ENCODE peak calls at places on chromosomes 7 and 10, in seven cellular contexts. Q is AG09319, M is HFFc6, J is AG04450, A is Caco-2, B is H9, D is Calu3. I is an unnamed sample.

GRCh38 chr10:131085586-131085860 is 226.0 kb downstream of the TCERG1L start:
- DNase-seq in Q (no peak), M (no peak), A (no peak), B (no peak), D (no peak), J (no peak), I (no peak)

GRCh38 chr7:74183653-74184450 is 9.7 kb downstream of the EIF4H start:
- DNase-seq in M (no peak), Q (no peak), J (no peak), A (peak; percentile 59), B (no peak), D (peak; percentile 43), I (no peak)

GRCh38 chr7:17774701-17775288 is 165.5 kb downstream of the SNX13 start:
- DNase-seq in A (no peak), D (no peak), Q (no peak), B (no peak), M (no peak), J (no peak), I (no peak)

GRCh38 chr7:3923307-3923918 is 622.4 kb downstream of the SDK1 start:
- DNase-seq in A (no peak), J (no peak), D (no peak), Q (no peak), B (no peak), M (no peak), I (no peak)

GRCh38 chr10:75396861-75397570 is 4.5 kb downstream of the ZNF503 start:
- DNase-seq in M (no peak), D (no peak), J (no peak), B (peak; percentile 50), A (no peak), Q (no peak), I (peak; percentile 52)

GRCh38 chr10:70498970-70499828 is 20.6 kb downstream of the PALD1 start:
- DNase-seq in D (no peak), A (no peak), M (no peak), B (no peak), J (no peak), Q (no peak), I (no peak)

GRCh38 chr7:157927313-157927925 is 590.6 kb downstream of the DNAJB6 start:
- DNase-seq in J (no peak), M (no peak), B (no peak), D (no peak), A (no peak), Q (no peak), I (no peak)

GRCh38 chr10:88222878-88223277 is 359.5 kb downstream of the PTEN start:
- DNase-seq in Q (no peak), J (no peak), B (no peak), M (no peak), A (no peak), D (no peak), I (no peak)

DNA sequence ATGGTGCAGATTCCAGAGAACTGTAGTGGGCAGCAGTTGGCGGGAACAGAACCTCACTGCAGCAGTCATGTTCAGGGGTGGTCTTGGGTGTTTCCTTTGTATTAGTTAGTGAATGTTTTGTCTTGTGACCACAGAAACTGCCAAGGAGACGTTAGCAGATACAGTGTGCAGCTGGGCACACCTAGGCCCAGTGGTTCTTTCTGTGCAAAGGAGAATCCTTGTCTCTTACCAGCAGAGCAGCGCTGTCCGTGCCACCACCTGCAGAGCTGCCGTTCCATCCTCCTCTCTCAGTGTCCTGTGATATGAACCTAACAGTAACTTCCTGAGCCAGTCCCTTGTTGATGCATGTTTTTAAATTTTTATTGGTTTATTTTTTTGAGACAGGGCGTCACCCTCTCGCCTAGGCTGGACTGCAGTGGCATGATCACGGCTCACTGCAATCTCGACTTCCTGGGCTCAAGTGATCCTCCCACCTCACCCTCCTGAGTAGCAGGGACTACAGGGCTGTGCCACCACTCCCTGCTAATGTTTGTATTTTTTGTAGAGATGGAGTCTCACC is 60.6 kb downstream of the WDR37 start:
- DNase-seq in A (no peak), D (no peak), Q (no peak), J (no peak), B (no peak), M (no peak), I (no peak)
- TF ChIP-seq CTCF in A (no peak), D (no peak), Q (no peak), J (no peak), B (no peak), M (no peak), I (no peak)

DNA sequence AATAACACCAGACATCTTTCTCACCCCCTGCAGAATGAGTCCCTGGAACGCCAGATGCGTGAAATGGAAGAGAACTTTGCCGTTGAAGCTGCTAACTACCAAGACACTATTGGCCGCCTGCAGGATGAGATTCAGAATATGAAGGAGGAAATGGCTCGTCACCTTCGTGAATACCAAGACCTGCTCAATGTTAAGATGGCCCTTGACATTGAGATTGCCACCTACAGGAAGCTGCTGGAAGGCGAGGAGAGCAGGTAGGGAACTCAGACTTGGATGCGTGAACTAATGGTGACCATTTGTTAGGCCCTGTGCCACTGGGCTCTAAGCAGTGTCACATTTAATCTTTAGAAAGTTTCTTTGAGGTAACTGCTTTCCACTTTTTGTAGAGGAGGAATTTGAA is 7.1 kb downstream of the VIM start:
- DNase-seq in D (no peak), B (peak; percentile 48), A (no peak), M (no peak), J (no peak), Q (no peak), I (no peak)
- TF ChIP-seq CTCF in D (no peak), B (peak; percentile 46), A (no peak), M (peak; percentile 56), J (no peak), Q (peak; percentile 26), I (no peak)

GRCh38 chr10:7365029-7365750 is 45.6 kb downstream of the SFMBT2 start:
- DNase-seq in A (no peak), Q (no peak), M (no peak), J (no peak), B (no peak), D (no peak), I (no peak)
- TF ChIP-seq CTCF in A (no peak), Q (no peak), M (no peak), J (no peak), B (no peak), D (no peak), I (no peak)

GRCh38 chr7:101804642-101805401 is 12.6 kb upstream of the CUX1 start:
- DNase-seq in M (no peak), Q (no peak), A (peak; percentile 73), J (no peak), D (peak; percentile 49), B (peak; percentile 83), I (no peak)
- TF ChIP-seq CTCF in M (peak; percentile 54), Q (no peak), A (peak; percentile 59), J (peak; percentile 22), D (peak; percentile 29), B (peak; percentile 71), I (peak; percentile 37)

DNA sequence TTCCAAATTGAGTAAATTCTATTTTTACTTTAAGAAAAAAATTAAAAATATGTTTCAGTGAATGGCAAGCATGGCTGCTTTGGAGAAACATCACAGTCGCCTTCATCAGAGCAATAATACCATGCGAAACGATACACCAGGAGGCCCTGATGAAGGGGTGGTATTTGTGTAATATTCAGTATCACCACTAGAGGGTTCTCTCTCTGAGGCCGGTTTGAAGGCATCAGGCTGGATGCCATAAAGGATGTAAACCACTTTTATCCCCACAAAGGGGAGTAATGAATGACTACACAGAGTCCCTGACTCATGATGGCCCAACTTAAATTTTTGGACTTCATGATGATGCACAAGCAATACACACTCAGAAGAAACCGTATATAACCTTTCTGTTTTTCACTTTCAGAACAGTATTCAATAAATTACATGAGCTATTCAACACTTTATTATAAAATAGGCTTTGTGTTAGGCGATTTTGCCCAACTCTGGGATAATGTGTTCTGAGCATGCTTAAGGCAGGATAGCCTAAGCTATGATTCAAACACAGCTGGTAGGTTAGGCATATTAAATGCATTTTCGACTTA is 95.5 kb downstream of the PPP1R17 start:
- DNase-seq in B (peak; percentile 43), D (peak; percentile 57), M (peak; percentile 18), Q (no peak), A (peak; percentile 67), J (no peak), I (peak; percentile 36)
- TF ChIP-seq CTCF in B (peak; percentile 88), D (peak; percentile 92), M (peak; percentile 84), Q (peak; percentile 55), A (peak; percentile 77), J (peak; percentile 51), I (peak; percentile 76)

GRCh38 chr10:86757110-86757790 is 831 bp downstream of the BMPR1A start:
- DNase-seq in J (no peak), B (no peak), D (peak; percentile 13), Q (no peak), M (peak; percentile 58), A (peak; percentile 58), I (peak; percentile 45)
- TF ChIP-seq CTCF in J (peak; percentile 51), B (no peak), D (no peak), Q (peak; percentile 29), M (peak; percentile 69), A (no peak), I (no peak)

I was measured in nephron progenitor cell.